ENCODE peak calls at places on chromosomes 12 and 14, in nine cellular contexts. E, C, D, Q, R, B, H, G and V are unnamed samples.

GRCh38 chr12:9792961-9793617 is 32.4 kb upstream of the CD69 start:
- DNase-seq in B (no peak), E (no peak), D (no peak), H (no peak), C (no peak), Q (no peak), G (peak), R (no peak), V (no peak)

GRCh38 chr14:104554088-104554607 is 25.4 kb upstream of the C14orf180 start:
- DNase-seq in D (no peak), Q (peak), H (no peak), B (no peak), C (no peak), G (no peak), R (no peak), E (no peak), V (no peak)

GRCh38 chr12:132841151-132841550 is 12.5 kb upstream of the GOLGA3 start:
- DNase-seq in R (no peak), C (no peak), Q (no peak), D (no peak), H (no peak), E (no peak), B (no peak), G (no peak), V (no peak)

GRCh38 chr12:52532636-52533035 is 12.4 kb upstream of the KRT5 start:
- DNase-seq in G (no peak), Q (no peak), B (no peak), C (no peak), D (no peak), H (no peak), E (no peak), R (no peak), V (no peak)

GRCh38 chr14:99213101-99213500 is 58.9 kb downstream of the BCL11B start:
- DNase-seq in Q (no peak), D (no peak), R (no peak), B (no peak), H (no peak), G (peak), C (no peak), E (no peak), V (no peak)

GRCh38 chr14:61575751-61576150 is 119.6 kb upstream of the HIF1A start:
- DNase-seq in B (no peak), E (no peak), R (no peak), D (no peak), H (peak), Q (no peak), C (no peak), G (peak), V (no peak)

GRCh38 chr12:7013101-7013500 is 5.2 kb downstream of the LPCAT3 start:
- DNase-seq in R (no peak), B (no peak), D (no peak), H (no peak), G (no peak), C (no peak), E (no peak), Q (no peak), V (no peak)

GRCh38 chr12:87812711-87813110 is 216.5 kb downstream of the C12orf50 start:
- DNase-seq in R (no peak), H (no peak), G (peak), C (no peak), Q (no peak), B (no peak), E (no peak), D (no peak), V (no peak)

GRCh38 chr14:77067632-77068514 is 30.2 kb upstream of the CIPC start:
- DNase-seq in G (peak), C (peak), R (peak), H (peak), E (peak), Q (peak), B (peak), D (peak), V (peak)

GRCh38 chr12:7351177-7351576 is 47.3 kb downstream of the ACSM4 start:
- DNase-seq in B (no peak), G (no peak), Q (no peak), C (no peak), E (no peak), R (peak), D (no peak), H (no peak), V (no peak)

GRCh38 chr14:81681466-81681865 is 147.8 kb upstream of the SEL1L start:
- DNase-seq in C (no peak), E (no peak), D (no peak), B (no peak), H (no peak), Q (peak), R (no peak), G (no peak), V (no peak)

GRCh38 chr12:108594-108993 is 42.0 kb downstream of the IQSEC3 start:
- DNase-seq in Q (no peak), C (no peak), H (peak), D (no peak), E (no peak), R (peak), B (peak), G (no peak), V (peak)

GRCh38 chr14:48382961-48383360 is 707.6 kb upstream of the MDGA2 start:
- DNase-seq in Q (no peak), D (no peak), R (no peak), C (no peak), G (no peak), B (no peak), H (no peak), E (no peak), V (no peak)

GRCh38 chr12:45726594-45727300 is 2.8 kb upstream of the ARID2 start:
- DNase-seq in G (peak), C (no peak), D (peak), H (peak), E (peak), R (peak), Q (peak), B (peak), V (peak)

GRCh38 chr12:15220961-15221885 is at the start of gene RERG:
- DNase-seq in G (peak), D (peak), H (peak), E (peak), Q (peak), B (peak), R (peak), C (peak), V (peak)

GRCh38 chr14:105073720-105074600 is 8.7 kb upstream of the GPR132 start:
- DNase-seq in C (no peak), E (no peak), G (no peak), Q (no peak), H (no peak), B (no peak), D (no peak), R (no peak), V (no peak)

GRCh38 chr14:55802986-55803431 is 223.0 kb downstream of the KTN1 start:
- DNase-seq in Q (no peak), B (no peak), R (peak), G (peak), H (no peak), E (no peak), D (no peak), C (no peak), V (no peak)